ENCODE peak calls at places on chromosomes 16 and 17, in six cellular contexts. M, U, R, A, V and Z are unnamed samples.
A peak's percentile ranks its signal among the peaks of the same experiment; 100 is the strongest.

GRCh38 chr17:77404812-77405581 is 264.2 kb downstream of the SEC14L1 start:
- DNase-seq in M (peak; percentile 48), U (peak; percentile 33), R (peak; percentile 46), A (peak; percentile 56), V (no peak), Z (no peak)

GRCh38 chr17:68399638-68400403 is 57.5 kb downstream of the WIPI1 start:
- DNase-seq in M (no peak), U (no peak), R (no peak), A (peak; percentile 90), V (no peak), Z (no peak)

GRCh38 chr16:69839798-69840409 is 77.8 kb downstream of the WWP2 start:
- DNase-seq in M (no peak), U (no peak), R (no peak), A (no peak), V (peak; percentile 82), Z (no peak)

GRCh38 chr16:67943619-67944503 is at the start of gene LCAT:
- DNase-seq in M (no peak), U (no peak), R (peak; percentile 79), A (peak; percentile 59), V (no peak), Z (no peak)

GRCh38 chr17:50117202-50118040 is 12.5 kb downstream of the SAMD14 start:
- DNase-seq in M (peak; percentile 89), U (no peak), R (peak; percentile 72), A (peak; percentile 56), V (peak; percentile 67), Z (no peak)

GRCh38 chr17:63349478-63350000 is 96.6 kb downstream of the CYB561 start:
- DNase-seq in M (no peak), U (peak; percentile 74), R (no peak), A (no peak), V (no peak), Z (no peak)

GRCh38 chr16:67563708-67564468 is 1.6 kb downstream of the CTCF start:
- DNase-seq in M (peak; percentile 48), U (no peak), R (peak; percentile 48), A (peak; percentile 87), V (peak; percentile 55), Z (peak; percentile 33)

GRCh38 chr16:73204359-73205152 is 156.6 kb upstream of the ZFHX3 start:
- DNase-seq in M (peak; percentile 13), U (no peak), R (no peak), A (no peak), V (no peak), Z (no peak)

GRCh38 chr16:66832661-66833305 is 2.0 kb upstream of the NAE1 start:
- DNase-seq in M (no peak), U (no peak), R (no peak), A (peak; percentile 72), V (no peak), Z (peak; percentile 10)

GRCh38 chr17:39151680-39152058 is 232 bp upstream of the PLXDC1 start:
- DNase-seq in M (no peak), U (no peak), R (peak; percentile 40), A (no peak), V (no peak), Z (no peak)

GRCh38 chr17:72030067-72030899 is 90.5 kb upstream of the SOX9 start:
- DNase-seq in M (peak; percentile 46), U (no peak), R (peak; percentile 16), A (peak; percentile 60), V (peak; percentile 48), Z (peak; percentile 15)

GRCh38 chr16:68756250-68757051 is 19.4 kb downstream of the CDH1 start:
- DNase-seq in M (peak; percentile 95), U (no peak), R (no peak), A (no peak), V (peak; percentile 80), Z (no peak)

GRCh38 chr17:45813051-45813731 is 29.1 kb downstream of the CRHR1 start:
- DNase-seq in M (no peak), U (no peak), R (no peak), A (peak; percentile 14), V (no peak), Z (no peak)
- TF ChIP-seq CTCF in M (peak; percentile 23), U (peak; percentile 14), R (no peak), A (peak; percentile 32), V (no peak), Z (peak; percentile 28)

GRCh38 chr16:5010576-5011329 is 23.0 kb downstream of the NAGPA start:
- DNase-seq in M (no peak), U (no peak), R (no peak), A (no peak), V (no peak), Z (no peak)
- TF ChIP-seq CTCF in M (no peak), U (no peak), R (no peak), A (no peak), V (no peak), Z (no peak)

GRCh38 chr17:21037117-21037803 is 5.6 kb downstream of the USP22 start:
- DNase-seq in M (no peak), U (no peak), R (no peak), A (no peak), V (no peak), Z (no peak)

GRCh38 chr17:21043296-21044232 is 753 bp upstream of the USP22 start:
- DNase-seq in M (peak; percentile 93), U (peak; percentile 90), R (peak; percentile 97), A (peak; percentile 99), V (peak; percentile 98), Z (peak; percentile 90)

GRCh38 chr17:21041753-21042433 is 918 bp downstream of the USP22 start:
- DNase-seq in M (peak; percentile 72), U (no peak), R (peak; percentile 83), A (peak; percentile 83), V (peak; percentile 79), Z (peak; percentile 48)

GRCh38 chr17:21042434-21043295 is at the start of gene USP22:
- DNase-seq in M (peak; percentile 12), U (no peak), R (no peak), A (no peak), V (no peak), Z (no peak)

DNA sequence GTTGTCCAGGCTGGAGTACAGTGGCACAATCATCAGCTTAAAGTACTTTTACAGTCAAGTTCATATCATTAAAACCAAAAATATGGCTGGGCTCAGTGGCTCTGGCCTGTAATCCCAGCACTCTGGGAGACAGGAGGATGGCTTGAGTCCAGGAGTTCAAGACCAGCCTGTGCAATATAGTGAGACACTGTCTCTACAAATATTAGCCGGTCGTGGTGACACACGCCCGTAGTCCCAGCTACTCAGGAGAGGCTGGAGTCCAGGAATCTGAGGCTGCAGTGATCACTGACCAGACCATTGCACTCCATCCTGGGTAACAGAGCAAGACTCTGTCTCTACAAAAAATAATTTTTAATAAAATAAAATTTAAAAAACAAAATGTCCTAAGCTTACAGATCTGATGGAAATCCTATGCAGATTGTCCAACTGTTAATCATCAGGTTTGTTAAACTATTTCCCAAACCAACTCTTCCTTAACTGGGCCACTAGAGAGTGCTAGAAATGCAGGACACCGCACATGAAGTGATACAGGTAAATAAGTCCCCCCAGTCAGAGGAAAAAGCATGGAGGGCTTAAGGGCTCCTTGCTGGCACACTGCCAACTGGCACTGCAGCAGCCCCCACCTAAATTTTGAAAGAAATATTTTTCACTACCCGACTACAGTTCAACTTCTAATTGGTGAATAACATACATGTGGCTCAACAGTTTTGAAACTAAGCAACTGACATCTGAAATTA is 2.8 kb downstream of the USP22 start:
- DNase-seq in M (peak; percentile 20), U (no peak), R (no peak), A (peak; percentile 64), V (peak; percentile 35), Z (no peak)
- TF ChIP-seq CTCF in M (peak; percentile 21), U (peak; percentile 42), R (peak; percentile 24), A (peak; percentile 61), V (peak; percentile 36), Z (peak; percentile 31)

GRCh38 chr16:17469011-17469741 is 1.6 kb downstream of the XYLT1 start:
- DNase-seq in M (no peak), U (peak; percentile 63), R (no peak), A (peak; percentile 35), V (no peak), Z (no peak)
- TF ChIP-seq CTCF in M (no peak), U (peak; percentile 8), R (no peak), A (no peak), V (no peak), Z (no peak)

GRCh38 chr17:7178973-7179316 is 225 bp downstream of the ASGR1 start:
- DNase-seq in M (no peak), U (no peak), R (no peak), A (no peak), V (no peak), Z (no peak)

GRCh38 chr17:7177210-7177953 is 1.8 kb downstream of the ASGR1 start:
- DNase-seq in M (peak; percentile 62), U (no peak), R (peak; percentile 66), A (peak; percentile 70), V (peak; percentile 62), Z (no peak)

GRCh38 chr17:7176870-7177209 is 2.3 kb downstream of the ASGR1 start:
- DNase-seq in M (no peak), U (no peak), R (no peak), A (peak; percentile 44), V (no peak), Z (no peak)

GRCh38 chr17:7179317-7180254 is at the start of gene ASGR1:
- DNase-seq in M (no peak), U (no peak), R (no peak), A (no peak), V (no peak), Z (no peak)

GRCh38 chr17:7177954-7178477 is 1.2 kb downstream of the ASGR1 start:
- DNase-seq in M (peak; percentile 12), U (no peak), R (no peak), A (no peak), V (no peak), Z (no peak)
- TF ChIP-seq CTCF in M (no peak), U (no peak), R (no peak), A (no peak), V (no peak), Z (no peak)

DNA sequence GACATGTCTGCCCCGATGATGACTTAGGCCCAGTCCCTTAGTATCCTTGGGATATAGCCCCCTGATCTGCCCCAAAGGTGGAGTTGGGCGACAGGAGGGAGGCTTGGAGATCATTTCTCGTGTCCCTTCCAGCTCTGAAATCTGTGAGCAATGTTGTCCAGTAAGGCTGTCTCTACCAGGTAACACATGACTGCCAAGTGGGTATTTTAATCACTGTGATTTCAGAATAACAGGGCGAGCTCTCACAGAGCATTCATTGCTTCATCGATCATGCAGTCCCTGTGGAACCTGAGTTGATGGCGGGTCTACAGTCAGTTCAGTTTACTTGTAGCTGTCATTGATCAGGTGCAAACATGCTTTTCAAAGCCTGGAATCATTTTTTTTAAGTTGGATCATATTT is 39.2 kb downstream of the KSR1 start:
- DNase-seq in M (no peak), U (no peak), R (no peak), A (no peak), V (no peak), Z (no peak)
- TF ChIP-seq CTCF in M (no peak), U (no peak), R (no peak), A (no peak), V (no peak), Z (no peak)

GRCh38 chr16:30984669-30985400 is at the start of gene HSD3B7:
- DNase-seq in M (peak; percentile 97), U (no peak), R (peak; percentile 92), A (peak; percentile 83), V (peak; percentile 93), Z (peak; percentile 41)

GRCh38 chr16:30983898-30984610 is 953 bp upstream of the HSD3B7 start:
- DNase-seq in M (no peak), U (no peak), R (no peak), A (no peak), V (no peak), Z (no peak)

GRCh38 chr16:30987581-30988190 is 2.7 kb downstream of the HSD3B7 start:
- DNase-seq in M (no peak), U (no peak), R (no peak), A (no peak), V (no peak), Z (no peak)

GRCh38 chr16:30985401-30986128 is 558 bp downstream of the HSD3B7 start:
- DNase-seq in M (peak; percentile 91), U (no peak), R (peak; percentile 37), A (no peak), V (peak; percentile 86), Z (no peak)

GRCh38 chr16:30986129-30986991 is 1.4 kb downstream of the HSD3B7 start:
- DNase-seq in M (no peak), U (no peak), R (no peak), A (no peak), V (no peak), Z (no peak)
- TF ChIP-seq CTCF in M (no peak), U (no peak), R (no peak), A (no peak), V (no peak), Z (no peak)